ENCODE peak calls at places on chromosomes 16 and 17, in eight cellular contexts. B, X, S, Q, R, V, W and K are unnamed samples.

GRCh38 chr16:5430598-5430997 is 333.0 kb upstream of the EEF2KMT start:
- DNase-seq in B (no peak), S (no peak), V (no peak), Q (no peak), X (no peak), R (no peak), W (no peak), K (no peak)

GRCh38 chr17:29573558-29573870 is 5.0 kb downstream of the TP53I13 start:
- DNase-seq in B (no peak), R (no peak), S (no peak), Q (no peak), V (no peak), X (no peak), W (no peak), K (no peak)

GRCh38 chr17:35146214-35146833 is 1.3 kb upstream of the UNC45B start:
- DNase-seq in V (peak; percentile 22), W (no peak), Q (no peak), X (no peak), B (no peak), R (no peak), S (no peak), K (no peak)

GRCh38 chr17:73360961-73361761 is 49.4 kb upstream of the CDC42EP4 start:
- DNase-seq in W (no peak), V (peak; percentile 50), S (no peak), X (no peak), Q (no peak), B (no peak), R (no peak), K (no peak)

GRCh38 chr16:3764409-3764808 is 47.1 kb upstream of the TRAP1 start:
- DNase-seq in X (no peak), S (no peak), B (no peak), W (no peak), Q (no peak), V (no peak), R (no peak), K (no peak)

GRCh38 chr17:46977348-46977747 is 1.7 kb downstream of the RPRML start:
- DNase-seq in B (no peak), S (peak; percentile 54), Q (no peak), V (peak; percentile 69), R (no peak), X (peak; percentile 27), W (no peak), K (no peak)

GRCh38 chr17:37643829-37644228 is 583 bp upstream of the DDX52 start:
- DNase-seq in S (no peak), Q (no peak), R (no peak), X (peak; percentile 34), V (peak; percentile 12), W (no peak), B (no peak), K (no peak)

GRCh38 chr16:54171855-54172537 is 114.6 kb downstream of the IRX3 start:
- DNase-seq in X (peak; percentile 58), Q (no peak), B (peak; percentile 73), R (no peak), V (peak; percentile 38), S (peak; percentile 88), W (no peak), K (peak; percentile 51)

GRCh38 chr16:12027091-12027490 is 50.6 kb downstream of the SNX29 start:
- DNase-seq in B (no peak), W (peak; percentile 29), Q (no peak), X (no peak), V (no peak), R (no peak), S (no peak), K (no peak)

GRCh38 chr16:86365513-86366040 is 144.8 kb upstream of the FOXF1 start:
- DNase-seq in R (no peak), V (no peak), S (no peak), W (no peak), B (no peak), Q (no peak), X (no peak), K (no peak)

GRCh38 chr16:30184430-30185140 is 1.2 kb downstream of the CORO1A start:
- DNase-seq in V (no peak), S (peak; percentile 13), B (no peak), Q (no peak), X (no peak), W (no peak), R (peak; percentile 30), K (no peak)

GRCh38 chr16:16938009-16938408 is 532.8 kb downstream of the XYLT1 start:
- DNase-seq in R (no peak), S (no peak), X (no peak), B (no peak), V (no peak), Q (no peak), W (no peak), K (no peak)

GRCh38 chr16:3046506-3047386 is at the start of gene MMP25:
- DNase-seq in Q (no peak), V (no peak), S (no peak), X (no peak), B (no peak), R (no peak), W (no peak), K (no peak)

GRCh38 chr16:9526791-9527190 is 435.3 kb downstream of the HAPSTR1 start:
- DNase-seq in S (no peak), B (no peak), V (no peak), R (no peak), X (no peak), Q (no peak), W (no peak), K (no peak)

GRCh38 chr16:67936124-67936875 is at the start of gene PSMB10:
- DNase-seq in Q (no peak), S (peak; percentile 83), W (peak; percentile 78), B (peak; percentile 65), V (peak; percentile 55), R (peak; percentile 60), X (peak; percentile 69), K (peak; percentile 38)

GRCh38 chr16:27169511-27170071 is 33.7 kb upstream of the KDM8 start:
- DNase-seq in Q (peak; percentile 80), R (no peak), W (no peak), V (no peak), B (peak; percentile 98), X (peak; percentile 89), S (peak; percentile 93), K (peak; percentile 93)
- H3K4me3 ChIP-seq in Q (no peak overlapping the region), R (no peak overlapping the region), W (no peak overlapping the region), V (no peak overlapping the region), B (no peak overlapping the region), X (no peak overlapping the region), S (no peak overlapping the region), K (no peak overlapping the region)

DNA sequence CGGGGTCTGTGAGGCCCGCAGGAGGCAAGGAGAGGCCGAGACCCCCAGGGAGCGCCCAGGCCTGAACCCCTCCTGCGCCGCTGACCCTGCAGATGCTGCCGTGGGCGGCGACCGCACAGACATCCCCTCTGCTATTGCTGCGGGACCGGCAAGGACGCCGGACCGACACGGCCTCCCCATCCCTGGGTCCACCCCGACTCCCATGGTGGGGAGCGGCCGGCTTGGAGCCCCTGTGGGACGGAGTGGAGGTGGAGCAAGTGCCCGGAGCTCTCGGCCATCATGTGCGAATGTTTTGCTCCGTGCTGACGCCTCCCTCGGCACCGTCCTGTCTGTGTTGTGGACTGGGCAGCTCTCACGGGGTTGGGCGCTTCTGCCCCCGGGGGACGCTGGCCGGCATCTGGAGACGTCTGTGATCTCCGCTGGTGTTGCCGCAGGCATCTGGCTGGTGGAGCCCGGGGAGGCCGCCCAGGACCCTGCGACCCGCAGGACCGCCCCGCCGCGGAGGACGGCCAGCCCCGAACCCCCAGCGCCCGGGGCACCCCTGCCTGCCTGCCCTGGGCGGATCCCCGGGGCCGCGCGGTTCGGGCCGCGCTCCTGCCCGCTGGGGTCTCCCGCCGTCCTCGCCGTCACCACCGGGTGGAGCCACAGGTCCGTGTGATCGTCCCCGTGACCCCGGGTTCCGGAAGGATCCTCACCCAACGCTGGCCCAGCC is 12.8 kb upstream of the GNG13 start:
- DNase-seq in B (peak; percentile 2), Q (no peak), X (peak; percentile 34), W (no peak), S (peak; percentile 19), R (no peak), V (peak; percentile 77), K (no peak)
- TF ChIP-seq CTCF in B (peak; percentile 66), Q (peak; percentile 36), X (peak; percentile 53), W (peak; percentile 59), S (peak; percentile 65), R (peak; percentile 12), V (peak; percentile 48), K (peak; percentile 61)

GRCh38 chr16:66903544-66904427 is 14.9 kb downstream of the CDH16 start:
- DNase-seq in R (no peak), V (peak; percentile 58), W (no peak), Q (no peak), S (no peak), B (no peak), X (no peak), K (no peak)

GRCh38 chr16:66905633-66906539 is 12.8 kb downstream of the CDH16 start:
- DNase-seq in Q (no peak), B (no peak), X (no peak), S (peak; percentile 36), V (peak; percentile 97), W (no peak), R (no peak), K (no peak)

GRCh38 chr16:66904428-66904845 is 14.2 kb downstream of the CDH16 start:
- DNase-seq in R (no peak), X (no peak), B (no peak), Q (no peak), S (no peak), W (no peak), V (no peak), K (no peak)

GRCh38 chr16:66906916-66907836 is 11.5 kb downstream of the CDH16 start:
- DNase-seq in S (no peak), W (no peak), X (no peak), Q (no peak), R (no peak), V (no peak), B (no peak), K (no peak)

GRCh38 chr16:66904846-66905632 is 13.6 kb downstream of the CDH16 start:
- DNase-seq in S (no peak), X (no peak), W (no peak), B (no peak), R (no peak), V (peak; percentile 94), Q (no peak), K (no peak)
- H3K4me3 ChIP-seq in S (no peak overlapping the region), X (no peak overlapping the region), W (no peak overlapping the region), B (no peak overlapping the region), R (no peak overlapping the region), V (peak overlapping the region; percentile 10), Q (no peak overlapping the region), K (no peak overlapping the region)

GRCh38 chr16:24698314-24698713 is 31.1 kb upstream of the TNRC6A start:
- DNase-seq in Q (no peak), X (no peak), W (no peak), S (no peak), B (no peak), V (no peak), R (no peak), K (no peak)

GRCh38 chr16:24701521-24701951 is 27.9 kb upstream of the TNRC6A start:
- DNase-seq in W (no peak), V (no peak), Q (peak; percentile 44), S (peak; percentile 43), X (peak; percentile 85), B (no peak), R (peak; percentile 32), K (no peak)

GRCh38 chr16:24699151-24699723 is 30.2 kb upstream of the TNRC6A start:
- DNase-seq in R (no peak), Q (no peak), S (no peak), X (no peak), V (no peak), B (no peak), W (no peak), K (no peak)

GRCh38 chr16:24696699-24697098 is 32.8 kb upstream of the TNRC6A start:
- DNase-seq in W (no peak), V (no peak), X (no peak), R (no peak), S (no peak), B (no peak), Q (no peak), K (no peak)

GRCh38 chr16:24700549-24701392 is 28.7 kb upstream of the TNRC6A start:
- DNase-seq in X (peak; percentile 99), V (no peak), B (peak; percentile 92), R (peak; percentile 94), W (no peak), Q (peak; percentile 97), S (peak; percentile 98), K (peak; percentile 98)
- TF ChIP-seq CTCF in X (peak; percentile 47), V (peak; percentile 51), B (peak; percentile 61), R (peak; percentile 34), W (no peak), Q (peak; percentile 47), S (peak; percentile 61), K (peak; percentile 54)